ENCODE peak calls at places on chromosomes 12 and 14, in six cellular contexts. One of them, this sample, is unnamed.
A peak's percentile ranks its signal among the peaks of the same experiment; 100 is the strongest.

GRCh38 chr12:102740157-102741032 is 176.6 kb downstream of the PAH start:
- DNase-seq in testis: no peak
- DNase-seq in coronary artery: no peak
- DNase-seq in NCI-H1092: no peak
- DNase-seq in lower leg skin: no peak
- DNase-seq in activated naive CD8-positive, alpha-beta T cell treated with anti-CD3 and anti-CD28 coated beads, Interleukin-2, amount 50 U/mL, for 24 hours: no peak
- DNase-seq in this sample: no peak

GRCh38 chr14:104891664-104892500 is 26.8 kb downstream of the CEP170B start:
- DNase-seq in NCI-H1092: no peak
- DNase-seq in testis: no peak
- DNase-seq in activated naive CD8-positive, alpha-beta T cell treated with anti-CD3 and anti-CD28 coated beads, Interleukin-2, amount 50 U/mL, for 24 hours: peak; percentile 1
- DNase-seq in coronary artery: no peak
- DNase-seq in lower leg skin: no peak
- DNase-seq in this sample: no peak

GRCh38 chr14:84591827-84592540 is 938.0 kb upstream of the FLRT2 start:
- DNase-seq in coronary artery: no peak
- DNase-seq in NCI-H1092: peak; percentile 89
- DNase-seq in activated naive CD8-positive, alpha-beta T cell treated with anti-CD3 and anti-CD28 coated beads, Interleukin-2, amount 50 U/mL, for 24 hours: no peak
- DNase-seq in lower leg skin: no peak
- DNase-seq in testis: no peak
- DNase-seq in this sample: no peak

GRCh38 chr12:56469007-56469930 is 891 bp downstream of the SPRYD4 start:
- DNase-seq in NCI-H1092: no peak
- DNase-seq in testis: peak; percentile 60
- DNase-seq in coronary artery: no peak
- DNase-seq in activated naive CD8-positive, alpha-beta T cell treated with anti-CD3 and anti-CD28 coated beads, Interleukin-2, amount 50 U/mL, for 24 hours: peak; percentile 18
- DNase-seq in lower leg skin: peak; percentile 32
- DNase-seq in this sample: no peak

GRCh38 chr14:103155013-103155412 is 31.8 kb downstream of the TNFAIP2 start:
- DNase-seq in activated naive CD8-positive, alpha-beta T cell treated with anti-CD3 and anti-CD28 coated beads, Interleukin-2, amount 50 U/mL, for 24 hours: no peak
- DNase-seq in lower leg skin: peak; percentile 80
- DNase-seq in coronary artery: peak; percentile 74
- DNase-seq in testis: peak; percentile 93
- DNase-seq in NCI-H1092: no peak
- DNase-seq in this sample: peak; percentile 52

GRCh38 chr12:100574262-100575074 is 984 bp downstream of the GAS2L3 start:
- DNase-seq in coronary artery: no peak
- DNase-seq in activated naive CD8-positive, alpha-beta T cell treated with anti-CD3 and anti-CD28 coated beads, Interleukin-2, amount 50 U/mL, for 24 hours: no peak
- DNase-seq in lower leg skin: no peak
- DNase-seq in NCI-H1092: no peak
- DNase-seq in testis: no peak
- DNase-seq in this sample: no peak

GRCh38 chr12:34395056-34396005 is 373.0 kb downstream of the ALG10 start:
- DNase-seq in lower leg skin: no peak
- DNase-seq in coronary artery: peak; percentile 52
- DNase-seq in activated naive CD8-positive, alpha-beta T cell treated with anti-CD3 and anti-CD28 coated beads, Interleukin-2, amount 50 U/mL, for 24 hours: no peak
- DNase-seq in NCI-H1092: no peak
- DNase-seq in testis: peak; percentile 1
- DNase-seq in this sample: peak; percentile 4

GRCh38 chr14:96844857-96845570 is 47.8 kb downstream of the VRK1 start:
- DNase-seq in testis: no peak
- DNase-seq in NCI-H1092: no peak
- DNase-seq in lower leg skin: no peak
- DNase-seq in activated naive CD8-positive, alpha-beta T cell treated with anti-CD3 and anti-CD28 coated beads, Interleukin-2, amount 50 U/mL, for 24 hours: no peak
- DNase-seq in coronary artery: no peak
- DNase-seq in this sample: no peak